ENCODE peak calls at places on chromosomes 3 and 15, in six cellular contexts. J is thyroid gland, L is cardiac muscle cell, O is GM13976, E is epithelial cell of proximal tubule, A is colonic mucosa. V is an unnamed sample.

GRCh38 chr3:166274342-166274741 is 437.1 kb upstream of the BCHE start:
- DNase-seq in J (no peak), L (no peak), O (no peak), E (no peak), A (no peak), V (no peak)

GRCh38 chr15:101409621-101410020 is 79.9 kb downstream of the PCSK6 start:
- DNase-seq in J (no peak), L (no peak), O (no peak), E (no peak), A (no peak), V (peak)

GRCh38 chr3:27311400-27311799 is 57.8 kb downstream of the NEK10 start:
- DNase-seq in J (no peak), L (no peak), O (no peak), E (peak), A (no peak), V (no peak)

GRCh38 chr3:177482048-177482741 is 284.9 kb upstream of the TBL1XR1 start:
- DNase-seq in J (no peak), L (no peak), O (no peak), E (no peak), A (no peak), V (no peak)

GRCh38 chr3:86047329-86047625 is 943.7 kb downstream of the VGLL3 start:
- DNase-seq in J (no peak), L (no peak), O (no peak), E (no peak), A (no peak), V (no peak)

GRCh38 chr15:85702321-85703230 is 92.1 kb downstream of the KLHL25 start:
- DNase-seq in J (no peak), L (no peak), O (no peak), E (no peak), A (no peak), V (no peak)

GRCh38 chr3:25455316-25456232 is 27.5 kb downstream of the RARB start:
- DNase-seq in J (peak), L (no peak), O (no peak), E (no peak), A (no peak), V (no peak)

GRCh38 chr15:38207591-38207990 is 45.0 kb upstream of the SPRED1 start:
- DNase-seq in J (no peak), L (no peak), O (no peak), E (peak), A (no peak), V (no peak)

GRCh38 chr15:59119625-59120024 is 14.7 kb downstream of the CCNB2 start:
- DNase-seq in J (peak), L (no peak), O (no peak), E (no peak), A (no peak), V (no peak)

GRCh38 chr15:95994418-95994817 is 336.1 kb upstream of the NR2F2 start:
- DNase-seq in J (no peak), L (no peak), O (no peak), E (no peak), A (no peak), V (no peak)

GRCh38 chr3:70974752-70975151 is 608.8 kb downstream of the FOXP1 start:
- DNase-seq in J (no peak), L (no peak), O (no peak), E (no peak), A (no peak), V (no peak)

GRCh38 chr15:79629687-79630086 is 197.6 kb downstream of the MINAR1 start:
- DNase-seq in J (no peak), L (no peak), O (no peak), E (no peak), A (no peak), V (no peak)

GRCh38 chr3:21524113-21524512 is 226.9 kb downstream of the ZNF385D start:
- DNase-seq in J (no peak), L (no peak), O (no peak), E (no peak), A (no peak), V (no peak)

GRCh38 chr3:12253521-12253920 is 35.3 kb upstream of the PPARG start:
- DNase-seq in J (no peak), L (no peak), O (no peak), E (no peak), A (no peak), V (no peak)

GRCh38 chr3:155047672-155048071 is 32.4 kb upstream of the MME start:
- DNase-seq in J (no peak), L (no peak), O (no peak), E (no peak), A (no peak), V (no peak)

GRCh38 chr3:103613738-103614137 is 1178.9 kb downstream of the ZPLD1 start:
- DNase-seq in J (no peak), L (peak), O (no peak), E (no peak), A (no peak), V (no peak)

GRCh38 chr3:99663981-99664380 is 25.6 kb downstream of the COL8A1 start:
- DNase-seq in J (peak), L (no peak), O (no peak), E (no peak), A (no peak), V (no peak)

GRCh38 chr15:98724017-98724416 is 75.7 kb downstream of the IGF1R start:
- DNase-seq in J (no peak), L (no peak), O (no peak), E (no peak), A (no peak), V (no peak)

GRCh38 chr15:62241135-62241770 is 76.2 kb upstream of the C2CD4B start:
- DNase-seq in J (no peak), L (peak), O (no peak), E (no peak), A (peak), V (no peak)

GRCh38 chr15:50542051-50542450 is 4.4 kb downstream of the USP50 start:
- DNase-seq in J (no peak), L (no peak), O (no peak), E (no peak), A (no peak), V (no peak)

GRCh38 chr3:4943553-4943952 is 35.7 kb upstream of the BHLHE40 start:
- DNase-seq in J (no peak), L (no peak), O (no peak), E (no peak), A (no peak), V (no peak)
- TF ChIP-seq CTCF in J (no peak), L (peak), O (no peak), E (peak), A (peak), V (peak)

GRCh38 chr3:182567666-182568065 is 225.6 kb upstream of the ATP11B start:
- DNase-seq in J (peak), L (no peak), O (no peak), E (no peak), A (no peak), V (no peak)
- TF ChIP-seq CTCF in J (no peak), L (no peak), O (no peak), E (peak), A (no peak), V (peak)

GRCh38 chr3:148379763-148380162 is 317.9 kb upstream of the AGTR1 start:
- DNase-seq in J (no peak), L (peak), O (peak), E (peak), A (no peak), V (no peak)
- TF ChIP-seq CTCF in J (no peak), L (peak), O (peak), E (peak), A (peak), V (peak)

GRCh38 chr3:152374260-152374990 is 105.7 kb downstream of the MBNL1 start:
- DNase-seq in J (no peak), L (no peak), O (no peak), E (no peak), A (no peak), V (no peak)
- TF ChIP-seq CTCF in J (no peak), L (no peak), O (no peak), E (no peak), A (no peak), V (no peak)

GRCh38 chr15:39580630-39581500 is at the start of gene THBS1:
- DNase-seq in J (peak), L (peak), O (peak), E (no peak), A (peak), V (peak)

GRCh38 chr15:39581501-39582285 is 814 bp downstream of the THBS1 start:
- DNase-seq in J (peak), L (peak), O (peak), E (no peak), A (peak), V (no peak)

GRCh38 chr15:39580117-39580629 is 706 bp upstream of the THBS1 start:
- DNase-seq in J (peak), L (peak), O (peak), E (peak), A (peak), V (peak)

GRCh38 chr15:39579487-39580116 is 1.3 kb upstream of the THBS1 start:
- DNase-seq in J (peak), L (peak), O (no peak), E (peak), A (no peak), V (no peak)

DNA sequence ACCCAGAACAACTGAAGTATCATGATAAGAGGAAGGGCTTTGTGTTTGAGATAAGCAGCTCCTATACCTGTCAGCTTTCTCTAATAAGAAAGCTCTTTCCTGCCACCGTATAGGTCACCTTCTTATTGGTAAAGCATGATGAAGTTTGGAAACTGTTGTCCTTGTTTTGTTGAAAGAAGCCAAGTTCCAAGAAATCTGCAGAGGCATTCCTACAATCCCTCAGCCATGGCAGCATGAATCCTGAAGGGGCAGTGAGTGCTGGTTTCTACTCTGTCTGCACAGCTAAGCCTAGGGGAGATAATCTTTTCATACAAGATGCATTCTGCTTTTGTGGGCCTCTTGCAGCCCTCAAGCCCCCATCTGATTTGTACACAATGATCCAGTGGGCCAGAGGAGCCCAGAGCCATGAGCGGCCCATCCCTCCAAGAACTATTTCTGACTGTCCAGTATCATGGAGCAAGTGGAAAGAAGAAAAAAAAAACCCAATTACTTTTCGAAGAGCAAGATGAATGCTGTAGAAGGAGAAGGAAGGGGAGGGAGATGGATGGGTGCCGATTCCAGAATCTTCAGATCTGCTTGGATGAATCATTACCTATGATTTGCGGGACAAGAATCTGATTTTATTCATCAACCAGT is 1.9 kb upstream of the THBS1 start:
- DNase-seq in J (peak), L (peak), O (no peak), E (no peak), A (no peak), V (no peak)
- TF ChIP-seq CTCF in J (no peak), L (peak), O (no peak), E (peak), A (no peak), V (peak)